ENCODE peak calls at places on chromosomes 16 and 17, in seven cellular contexts. R is transverse colon, Y is vagina, K is endothelial cell of umbilical vein, J is GM23248, B is cardiac muscle cell, Q is H9. M is an unnamed sample.

GRCh38 chr17:5499790-5500189 is 13.4 kb downstream of the MIS12 start:
- DNase-seq in R (no peak), Y (no peak), K (no peak), J (peak; percentile 39), B (no peak), Q (peak; percentile 66), M (no peak)

GRCh38 chr17:8300629-8301242 is 5.5 kb upstream of the SLC25A35 start:
- DNase-seq in R (peak; percentile 60), Y (no peak), K (peak; percentile 58), J (peak; percentile 82), B (peak; percentile 76), Q (peak; percentile 89), M (peak; percentile 53)

GRCh38 chr17:35460354-35460851 is 11.8 kb upstream of the SLFN13 start:
- DNase-seq in R (peak; percentile 87), Y (no peak), K (no peak), J (no peak), B (no peak), Q (peak; percentile 98), M (peak; percentile 13)

GRCh38 chr16:678858-679807 is 1.1 kb upstream of the STUB1 start:
- DNase-seq in R (peak; percentile 74), Y (no peak), K (peak; percentile 49), J (peak; percentile 64), B (peak; percentile 66), Q (peak; percentile 84), M (peak; percentile 26)

GRCh38 chr17:63476857-63477470 is at the start of gene ACE:
- DNase-seq in R (peak; percentile 81), Y (no peak), K (peak; percentile 43), J (peak; percentile 65), B (peak; percentile 25), Q (peak; percentile 91), M (no peak)

GRCh38 chr16:69064164-69064563 is 41.3 kb upstream of the HAS3 start:
- DNase-seq in R (no peak), Y (no peak), K (no peak), J (peak; percentile 72), B (no peak), Q (no peak), M (peak; percentile 47)

GRCh38 chr17:42230225-42230624 is 35.9 kb upstream of the GHDC start:
- DNase-seq in R (no peak), Y (no peak), K (no peak), J (no peak), B (no peak), Q (no peak), M (no peak)

GRCh38 chr17:57569021-57569420 is 176.1 kb downstream of the CCDC182 start:
- DNase-seq in R (no peak), Y (no peak), K (no peak), J (no peak), B (no peak), Q (no peak), M (no peak)

GRCh38 chr16:74825016-74825415 is 50.4 kb upstream of the FA2H start:
- DNase-seq in R (no peak), Y (no peak), K (no peak), J (no peak), B (no peak), Q (no peak), M (no peak)

GRCh38 chr16:12348733-12349704 is 372.5 kb downstream of the SNX29 start:
- DNase-seq in R (no peak), Y (no peak), K (no peak), J (no peak), B (no peak), Q (no peak), M (no peak)

GRCh38 chr17:35865412-35866355 is 3.0 kb downstream of the HEATR9 start:
- DNase-seq in R (no peak), Y (no peak), K (peak; percentile 25), J (peak; percentile 39), B (peak; percentile 70), Q (no peak), M (no peak)

GRCh38 chr17:4900231-4901107 is 1.1 kb downstream of the C17orf107 start:
- DNase-seq in R (peak; percentile 56), Y (no peak), K (no peak), J (no peak), B (no peak), Q (peak; percentile 94), M (no peak)

DNA sequence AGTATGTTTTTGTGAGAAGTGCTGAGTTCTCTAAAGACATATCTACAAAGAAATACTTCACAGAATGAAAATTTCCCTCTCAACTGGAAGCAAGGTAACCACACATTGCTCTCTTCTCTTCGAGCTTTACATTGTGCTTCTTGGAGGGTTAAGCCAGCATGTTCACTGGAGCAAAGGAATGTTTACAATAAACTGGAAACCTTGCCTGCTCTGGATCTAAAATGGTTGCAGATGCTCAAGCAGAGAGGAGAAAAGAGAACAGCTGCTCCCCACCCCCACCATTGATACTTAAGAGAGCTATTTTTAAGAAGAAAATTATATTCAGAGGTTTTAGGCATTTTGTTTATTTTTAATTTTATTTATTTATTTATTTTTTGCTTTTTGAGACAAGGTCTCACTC is 213.1 kb downstream of the CEP112 start:
- DNase-seq in R (no peak), Y (no peak), K (no peak), J (no peak), B (no peak), Q (no peak), M (no peak)
- H3K4me1 ChIP-seq in R (no peaks in the 10 kb centered on the region), Y (no peaks in the 10 kb centered on the region), K (no peaks in the 10 kb centered on the region), J (peaks cover 4% of the 10 kb centered on the region), B (no peaks in the 10 kb centered on the region), Q (no peaks in the 10 kb centered on the region), M (no peaks in the 10 kb centered on the region)

DNA sequence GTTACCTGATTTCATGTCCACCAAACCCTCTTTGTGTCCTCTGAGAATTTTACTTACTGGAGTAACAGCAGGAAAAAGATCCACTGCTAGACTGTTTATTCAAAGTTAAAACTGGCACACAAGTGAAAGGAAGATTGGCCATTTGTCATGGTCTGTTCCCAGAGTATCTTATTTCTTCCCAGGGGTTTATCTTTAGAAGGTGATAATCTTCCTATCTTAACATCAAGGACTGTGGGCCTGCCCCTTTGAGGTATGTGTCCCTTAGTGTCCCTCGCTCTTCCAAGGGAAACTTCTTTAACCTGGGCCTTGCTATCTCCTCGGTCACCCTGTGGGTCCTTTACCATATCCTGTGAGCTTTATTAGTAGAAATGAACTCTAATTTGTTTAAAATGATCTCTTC is 49.7 kb downstream of the ARHGAP44 start:
- DNase-seq in R (no peak), Y (no peak), K (no peak), J (no peak), B (no peak), Q (no peak), M (no peak)
- H3K27me3 ChIP-seq in R (no peaks in the 10 kb centered on the region), Y (no peaks in the 10 kb centered on the region), K (no peaks in the 10 kb centered on the region), J (no peaks in the 10 kb centered on the region), B (no peaks in the 10 kb centered on the region), Q (no peaks in the 10 kb centered on the region), M (no peaks in the 10 kb centered on the region)

GRCh38 chr16:81514568-81515258 is 70.1 kb downstream of the CMIP start:
- DNase-seq in R (no peak), Y (no peak), K (peak; percentile 78), J (no peak), B (no peak), Q (no peak), M (no peak)
- H3K27ac ChIP-seq in R (no peak overlapping the region), Y (peak overlapping the region; percentile 60), K (peak overlapping the region; percentile 51), J (no peak overlapping the region), B (no peak overlapping the region), Q (no peak overlapping the region), M (peak overlapping the region; percentile 62)

DNA sequence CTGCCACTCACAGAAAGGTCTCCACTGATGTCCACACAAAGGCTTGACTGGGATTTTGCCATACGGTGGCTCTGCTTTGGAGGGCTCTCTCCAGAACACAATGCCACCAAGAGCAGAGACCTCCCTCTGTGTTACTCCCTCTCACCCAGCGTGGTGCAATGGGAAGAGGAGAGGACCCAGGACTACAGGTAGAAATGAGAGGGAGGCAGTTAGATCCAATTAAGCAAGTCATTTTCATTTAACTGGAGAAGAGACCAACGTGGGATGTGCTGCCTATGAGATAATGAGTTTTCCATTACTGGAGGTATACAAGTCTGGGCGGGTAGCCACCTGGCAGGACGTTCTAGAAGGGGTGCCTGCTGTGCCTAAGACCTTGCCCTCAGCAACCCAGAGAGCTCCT is 34.2 kb downstream of the TOM1L2 start:
- DNase-seq in R (no peak), Y (no peak), K (no peak), J (no peak), B (no peak), Q (no peak), M (no peak)
- H3K4me1 ChIP-seq in R (peaks cover 63% of the 10 kb centered on the region), Y (peaks cover 80% of the 10 kb centered on the region), K (peaks cover 28% of the 10 kb centered on the region), J (peaks cover 77% of the 10 kb centered on the region), B (peaks cover 46% of the 10 kb centered on the region), Q (no peaks in the 10 kb centered on the region), M (peaks cover 51% of the 10 kb centered on the region)

DNA sequence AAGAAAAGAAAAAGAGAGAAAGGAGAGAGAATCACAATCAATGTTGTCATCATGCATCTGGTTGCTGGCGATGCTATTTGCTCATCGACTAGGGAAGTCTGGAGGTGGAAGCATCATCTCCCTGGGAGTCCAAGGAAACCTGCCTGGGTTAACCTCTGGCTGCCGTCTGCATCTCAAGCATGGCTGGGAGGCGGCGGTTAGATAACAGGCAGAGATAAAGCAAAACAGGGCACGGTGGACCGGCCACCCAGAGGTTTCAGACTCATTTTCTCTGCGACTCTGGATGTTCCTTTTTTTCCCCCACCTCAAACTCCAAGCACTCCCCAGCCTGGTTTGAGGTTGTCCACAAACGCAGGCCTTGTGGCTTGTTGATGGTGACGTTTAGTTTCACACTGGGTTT is 161.2 kb downstream of the ENGASE start:
- DNase-seq in R (no peak), Y (no peak), K (no peak), J (no peak), B (no peak), Q (no peak), M (no peak)
- H3K27me3 ChIP-seq in R (no peaks in the 10 kb centered on the region), Y (no peaks in the 10 kb centered on the region), K (no peaks in the 10 kb centered on the region), J (peaks cover 9% of the 10 kb centered on the region), B (no peaks in the 10 kb centered on the region), Q (no peaks in the 10 kb centered on the region), M (no peaks in the 10 kb centered on the region)